ENCODE peak calls at places on chromosomes 13 and 19, in eight cellular contexts. One of them, this sample, is unnamed.

GRCh38 chr13:40456397-40456958 is 210.0 kb downstream of the FOXO1 start:
- DNase-seq in CD4-positive, alpha-beta T cell: no peak
- DNase-seq in RWPE2: no peak
- DNase-seq in IMR-90: no peak
- DNase-seq in fibroblast of the aortic adventitia: no peak
- DNase-seq in GM12865: no peak
- DNase-seq in ovary: no peak
- DNase-seq in nephron progenitor cell: no peak
- DNase-seq in this sample: no peak

GRCh38 chr13:100035936-100036335 is 53.0 kb upstream of the PCCA start:
- DNase-seq in CD4-positive, alpha-beta T cell: no peak
- DNase-seq in RWPE2: no peak
- DNase-seq in IMR-90: no peak
- DNase-seq in fibroblast of the aortic adventitia: no peak
- DNase-seq in GM12865: no peak
- DNase-seq in ovary: no peak
- DNase-seq in nephron progenitor cell: no peak
- DNase-seq in this sample: no peak

GRCh38 chr19:9839415-9839814 is 4.3 kb downstream of the PIN1 start:
- DNase-seq in CD4-positive, alpha-beta T cell: no peak
- DNase-seq in RWPE2: no peak
- DNase-seq in IMR-90: peak
- DNase-seq in fibroblast of the aortic adventitia: no peak
- DNase-seq in GM12865: no peak
- DNase-seq in ovary: no peak
- DNase-seq in nephron progenitor cell: no peak
- DNase-seq in this sample: no peak

GRCh38 chr13:95509521-95510315 is 42.8 kb upstream of the CLDN10 start:
- DNase-seq in CD4-positive, alpha-beta T cell: no peak
- DNase-seq in RWPE2: no peak
- DNase-seq in IMR-90: peak
- DNase-seq in fibroblast of the aortic adventitia: peak
- DNase-seq in GM12865: no peak
- DNase-seq in ovary: no peak
- DNase-seq in nephron progenitor cell: no peak
- DNase-seq in this sample: no peak

GRCh38 chr13:20383058-20383457 is 142.6 kb downstream of the CRYL1 start:
- DNase-seq in CD4-positive, alpha-beta T cell: no peak
- DNase-seq in RWPE2: no peak
- DNase-seq in IMR-90: no peak
- DNase-seq in fibroblast of the aortic adventitia: no peak
- DNase-seq in GM12865: peak
- DNase-seq in ovary: no peak
- DNase-seq in nephron progenitor cell: no peak
- DNase-seq in this sample: no peak

GRCh38 chr19:51796195-51796679 is 1.3 kb downstream of the FPR3 start:
- DNase-seq in CD4-positive, alpha-beta T cell: no peak
- DNase-seq in RWPE2: no peak
- DNase-seq in IMR-90: no peak
- DNase-seq in fibroblast of the aortic adventitia: no peak
- DNase-seq in GM12865: no peak
- DNase-seq in ovary: no peak
- DNase-seq in nephron progenitor cell: no peak
- DNase-seq in this sample: no peak

GRCh38 chr19:50779504-50780457 is 9.5 kb downstream of the GPR32 start:
- DNase-seq in CD4-positive, alpha-beta T cell: no peak
- DNase-seq in RWPE2: no peak
- DNase-seq in IMR-90: no peak
- DNase-seq in fibroblast of the aortic adventitia: no peak
- DNase-seq in GM12865: no peak
- DNase-seq in ovary: no peak
- DNase-seq in nephron progenitor cell: no peak
- DNase-seq in this sample: no peak

GRCh38 chr13:77537302-77537919 is 1.9 kb downstream of the SCEL start:
- DNase-seq in CD4-positive, alpha-beta T cell: no peak
- DNase-seq in RWPE2: no peak
- DNase-seq in IMR-90: no peak
- DNase-seq in fibroblast of the aortic adventitia: no peak
- DNase-seq in GM12865: no peak
- DNase-seq in ovary: no peak
- DNase-seq in nephron progenitor cell: no peak
- DNase-seq in this sample: no peak

GRCh38 chr13:24822640-24823039 is 58.7 kb downstream of the RNF17 start:
- DNase-seq in CD4-positive, alpha-beta T cell: no peak
- DNase-seq in RWPE2: no peak
- DNase-seq in IMR-90: no peak
- DNase-seq in fibroblast of the aortic adventitia: no peak
- DNase-seq in GM12865: peak
- DNase-seq in ovary: no peak
- DNase-seq in nephron progenitor cell: no peak
- DNase-seq in this sample: no peak

GRCh38 chr19:13079542-13079986 is 23.1 kb downstream of the LYL1 start:
- DNase-seq in CD4-positive, alpha-beta T cell: no peak
- DNase-seq in RWPE2: no peak
- DNase-seq in IMR-90: peak
- DNase-seq in fibroblast of the aortic adventitia: peak
- DNase-seq in GM12865: no peak
- DNase-seq in ovary: peak
- DNase-seq in nephron progenitor cell: no peak
- DNase-seq in this sample: no peak
- TF ChIP-seq CTCF in CD4-positive, alpha-beta T cell: no peak
- TF ChIP-seq CTCF in RWPE2: no peak
- TF ChIP-seq CTCF in IMR-90: no peak
- TF ChIP-seq CTCF in fibroblast of the aortic adventitia: no peak
- TF ChIP-seq CTCF in GM12865: no peak
- TF ChIP-seq CTCF in ovary: no peak
- TF ChIP-seq CTCF in nephron progenitor cell: no peak
- TF ChIP-seq CTCF in this sample: no peak

GRCh38 chr13:29993716-29994488 is 143.5 kb upstream of the UBL3 start:
- DNase-seq in CD4-positive, alpha-beta T cell: no peak
- DNase-seq in RWPE2: no peak
- DNase-seq in IMR-90: peak
- DNase-seq in fibroblast of the aortic adventitia: peak
- DNase-seq in GM12865: no peak
- DNase-seq in ovary: no peak
- DNase-seq in nephron progenitor cell: no peak
- DNase-seq in this sample: no peak

GRCh38 chr13:29994911-29995601 is 144.6 kb upstream of the UBL3 start:
- DNase-seq in CD4-positive, alpha-beta T cell: no peak
- DNase-seq in RWPE2: no peak
- DNase-seq in IMR-90: no peak
- DNase-seq in fibroblast of the aortic adventitia: no peak
- DNase-seq in GM12865: no peak
- DNase-seq in ovary: no peak
- DNase-seq in nephron progenitor cell: no peak
- DNase-seq in this sample: no peak

GRCh38 chr13:29991343-29991742 is 140.9 kb upstream of the UBL3 start:
- DNase-seq in CD4-positive, alpha-beta T cell: no peak
- DNase-seq in RWPE2: no peak
- DNase-seq in IMR-90: peak
- DNase-seq in fibroblast of the aortic adventitia: peak
- DNase-seq in GM12865: no peak
- DNase-seq in ovary: no peak
- DNase-seq in nephron progenitor cell: no peak
- DNase-seq in this sample: no peak

GRCh38 chr13:29996316-29996715 is 145.9 kb upstream of the UBL3 start:
- DNase-seq in CD4-positive, alpha-beta T cell: no peak
- DNase-seq in RWPE2: no peak
- DNase-seq in IMR-90: no peak
- DNase-seq in fibroblast of the aortic adventitia: no peak
- DNase-seq in GM12865: no peak
- DNase-seq in ovary: no peak
- DNase-seq in nephron progenitor cell: no peak
- DNase-seq in this sample: no peak

DNA sequence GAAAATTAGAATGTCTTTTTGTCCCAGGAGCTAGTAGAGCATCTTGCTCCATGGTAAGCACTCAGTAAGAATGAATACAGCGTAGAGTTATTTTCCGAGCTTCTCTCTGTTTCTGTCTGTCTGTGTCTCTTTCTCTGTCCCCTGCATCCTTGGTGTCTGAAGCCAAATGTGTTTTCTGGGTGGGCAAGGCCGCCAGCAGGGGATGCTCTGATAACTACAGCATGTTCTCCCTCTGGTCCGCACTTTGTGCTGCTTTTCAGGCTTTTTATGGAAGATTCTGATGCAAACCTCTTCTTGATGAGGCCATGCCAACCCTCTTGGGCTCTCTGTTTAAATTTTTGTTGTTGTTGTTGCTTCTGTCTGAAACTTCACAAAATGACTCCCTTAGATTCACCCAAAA is 142.8 kb upstream of the UBL3 start:
- DNase-seq in CD4-positive, alpha-beta T cell: no peak
- DNase-seq in RWPE2: no peak
- DNase-seq in IMR-90: no peak
- DNase-seq in fibroblast of the aortic adventitia: no peak
- DNase-seq in GM12865: no peak
- DNase-seq in ovary: no peak
- DNase-seq in nephron progenitor cell: no peak
- DNase-seq in this sample: no peak
- TF ChIP-seq CTCF in CD4-positive, alpha-beta T cell: no peak
- TF ChIP-seq CTCF in RWPE2: no peak
- TF ChIP-seq CTCF in IMR-90: peak
- TF ChIP-seq CTCF in fibroblast of the aortic adventitia: no peak
- TF ChIP-seq CTCF in GM12865: no peak
- TF ChIP-seq CTCF in ovary: no peak
- TF ChIP-seq CTCF in nephron progenitor cell: no peak
- TF ChIP-seq CTCF in this sample: no peak

GRCh38 chr19:19113040-19113541 is 25.2 kb downstream of the TMEM161A start:
- DNase-seq in CD4-positive, alpha-beta T cell: no peak
- DNase-seq in RWPE2: no peak
- DNase-seq in IMR-90: peak
- DNase-seq in fibroblast of the aortic adventitia: peak
- DNase-seq in GM12865: peak
- DNase-seq in ovary: no peak
- DNase-seq in nephron progenitor cell: peak
- DNase-seq in this sample: no peak
- TF ChIP-seq CTCF in CD4-positive, alpha-beta T cell: no peak
- TF ChIP-seq CTCF in RWPE2: no peak
- TF ChIP-seq CTCF in IMR-90: peak
- TF ChIP-seq CTCF in fibroblast of the aortic adventitia: peak
- TF ChIP-seq CTCF in GM12865: no peak
- TF ChIP-seq CTCF in ovary: no peak
- TF ChIP-seq CTCF in nephron progenitor cell: no peak
- TF ChIP-seq CTCF in this sample: no peak

DNA sequence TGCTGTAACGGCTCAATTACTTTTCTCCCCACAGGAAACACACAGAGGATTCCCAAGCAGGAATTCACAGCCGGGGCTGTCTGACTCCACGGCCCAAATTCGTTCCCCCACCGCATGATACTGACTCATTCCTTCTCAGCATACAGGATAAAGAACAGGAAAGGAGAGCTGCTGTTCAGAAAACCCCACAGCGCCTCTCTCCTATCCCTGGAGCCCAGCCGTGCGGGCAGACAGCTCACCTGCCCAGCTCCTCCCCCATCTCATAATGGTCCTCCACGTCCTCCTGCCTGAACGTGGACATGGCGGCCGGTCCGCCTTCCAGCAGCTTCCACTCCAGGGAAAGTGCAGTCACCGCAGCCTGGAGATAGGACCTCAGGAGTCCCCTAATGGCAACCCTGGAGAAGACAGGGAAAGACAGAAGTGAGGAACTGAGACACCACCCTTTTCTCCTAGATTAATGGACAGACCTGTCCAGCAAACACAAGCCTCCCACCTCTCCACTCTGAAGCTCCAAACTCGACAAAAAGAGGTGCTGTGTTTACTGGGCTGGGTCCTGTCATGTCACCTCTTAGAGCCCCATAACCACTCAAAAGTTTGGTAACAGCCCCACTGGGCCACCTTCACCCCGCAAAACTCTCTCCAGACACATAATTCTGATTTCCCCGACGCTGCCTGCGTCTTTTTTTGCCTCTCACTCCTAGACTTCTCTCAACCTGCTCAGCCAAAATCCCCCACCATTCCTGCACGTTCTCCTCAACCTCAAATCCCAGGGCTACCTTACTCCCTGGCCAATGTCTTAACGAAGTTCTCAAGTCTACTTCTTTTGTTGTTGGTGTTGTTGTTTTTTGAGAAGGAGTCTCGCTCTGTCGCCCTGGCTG is 1.2 kb downstream of the DAPK3 start:
- DNase-seq in CD4-positive, alpha-beta T cell: no peak
- DNase-seq in RWPE2: peak
- DNase-seq in IMR-90: peak
- DNase-seq in fibroblast of the aortic adventitia: peak
- DNase-seq in GM12865: no peak
- DNase-seq in ovary: peak
- DNase-seq in nephron progenitor cell: peak
- DNase-seq in this sample: no peak
- TF ChIP-seq CTCF in CD4-positive, alpha-beta T cell: no peak
- TF ChIP-seq CTCF in RWPE2: peak
- TF ChIP-seq CTCF in IMR-90: peak
- TF ChIP-seq CTCF in fibroblast of the aortic adventitia: peak
- TF ChIP-seq CTCF in GM12865: no peak
- TF ChIP-seq CTCF in ovary: no peak
- TF ChIP-seq CTCF in nephron progenitor cell: peak
- TF ChIP-seq CTCF in this sample: no peak

GRCh38 chr13:111045170-111045569 is 69.9 kb upstream of the ARHGEF7 start:
- DNase-seq in CD4-positive, alpha-beta T cell: no peak
- DNase-seq in RWPE2: no peak
- DNase-seq in IMR-90: no peak
- DNase-seq in fibroblast of the aortic adventitia: no peak
- DNase-seq in GM12865: no peak
- DNase-seq in ovary: no peak
- DNase-seq in nephron progenitor cell: no peak
- DNase-seq in this sample: no peak

GRCh38 chr13:111047326-111047725 is 67.8 kb upstream of the ARHGEF7 start:
- DNase-seq in CD4-positive, alpha-beta T cell: no peak
- DNase-seq in RWPE2: no peak
- DNase-seq in IMR-90: no peak
- DNase-seq in fibroblast of the aortic adventitia: no peak
- DNase-seq in GM12865: peak
- DNase-seq in ovary: no peak
- DNase-seq in nephron progenitor cell: no peak
- DNase-seq in this sample: no peak

GRCh38 chr13:111048387-111048786 is 66.7 kb upstream of the ARHGEF7 start:
- DNase-seq in CD4-positive, alpha-beta T cell: no peak
- DNase-seq in RWPE2: no peak
- DNase-seq in IMR-90: no peak
- DNase-seq in fibroblast of the aortic adventitia: no peak
- DNase-seq in GM12865: no peak
- DNase-seq in ovary: no peak
- DNase-seq in nephron progenitor cell: no peak
- DNase-seq in this sample: no peak

GRCh38 chr13:111044087-111044830 is 70.9 kb upstream of the ARHGEF7 start:
- DNase-seq in CD4-positive, alpha-beta T cell: no peak
- DNase-seq in RWPE2: no peak
- DNase-seq in IMR-90: no peak
- DNase-seq in fibroblast of the aortic adventitia: no peak
- DNase-seq in GM12865: no peak
- DNase-seq in ovary: no peak
- DNase-seq in nephron progenitor cell: no peak
- DNase-seq in this sample: no peak

GRCh38 chr13:111046590-111047141 is 68.4 kb upstream of the ARHGEF7 start:
- DNase-seq in CD4-positive, alpha-beta T cell: no peak
- DNase-seq in RWPE2: no peak
- DNase-seq in IMR-90: peak
- DNase-seq in fibroblast of the aortic adventitia: peak
- DNase-seq in GM12865: peak
- DNase-seq in ovary: no peak
- DNase-seq in nephron progenitor cell: no peak
- DNase-seq in this sample: no peak
- TF ChIP-seq CTCF in CD4-positive, alpha-beta T cell: no peak
- TF ChIP-seq CTCF in RWPE2: no peak
- TF ChIP-seq CTCF in IMR-90: peak
- TF ChIP-seq CTCF in fibroblast of the aortic adventitia: peak
- TF ChIP-seq CTCF in GM12865: peak
- TF ChIP-seq CTCF in ovary: no peak
- TF ChIP-seq CTCF in nephron progenitor cell: no peak
- TF ChIP-seq CTCF in this sample: no peak